ENCODE peak calls at places on chromosomes 16 and 17, in five cellular contexts. D is kidney, C is lower lobe of right lung, Y is heart left ventricle, N is lung. G is an unnamed sample.

GRCh38 chr16:88465387-88465983 is 12.4 kb downstream of the ZFPM1 start:
- DNase-seq in N (no peak), Y (no peak), D (no peak), C (no peak), G (no peak)

GRCh38 chr17:66040402-66040801 is 151.5 kb downstream of the CEP112 start:
- DNase-seq in N (no peak), C (peak; percentile 43), D (no peak), Y (no peak), G (no peak)

GRCh38 chr17:73343739-73344454 is 32.1 kb upstream of the CDC42EP4 start:
- DNase-seq in C (no peak), N (no peak), Y (no peak), D (no peak), G (no peak)

GRCh38 chr17:36602924-36603384 is 1.6 kb downstream of the MRM1 start:
- DNase-seq in D (no peak), C (peak; percentile 58), Y (no peak), N (peak; percentile 57), G (peak; percentile 53)

GRCh38 chr16:59259074-59259963 is 525.2 kb upstream of the GOT2 start:
- DNase-seq in C (no peak), D (no peak), Y (no peak), N (no peak), G (no peak)

GRCh38 chr17:41695954-41696720 is 7.5 kb downstream of the EIF1 start:
- DNase-seq in D (no peak), N (peak; percentile 70), C (no peak), Y (no peak), G (peak; percentile 65)

GRCh38 chr17:81329279-81329926 is 34.3 kb upstream of the SLC38A10 start:
- DNase-seq in C (peak; percentile 91), N (peak; percentile 88), Y (peak; percentile 89), D (peak; percentile 97), G (peak; percentile 90)

GRCh38 chr17:29048440-29049360 is 5.8 kb downstream of the PIPOX start:
- DNase-seq in D (no peak), N (no peak), C (no peak), Y (no peak), G (no peak)

GRCh38 chr16:29848420-29849297 is 14.4 kb downstream of the CDIPT start:
- DNase-seq in D (peak; percentile 92), Y (peak; percentile 90), C (peak; percentile 85), N (peak; percentile 79), G (peak; percentile 83)

GRCh38 chr17:72516772-72517399 is 396.1 kb downstream of the SOX9 start:
- DNase-seq in Y (no peak), N (no peak), D (no peak), C (no peak), G (no peak)

GRCh38 chr17:50203589-50204345 is 2.3 kb upstream of the COL1A1 start:
- DNase-seq in C (no peak), Y (no peak), N (no peak), D (peak; percentile 60), G (no peak)

GRCh38 chr16:21985524-21985923 is 15.4 kb downstream of the PDZD9 start:
- DNase-seq in D (no peak), Y (no peak), C (no peak), N (no peak), G (no peak)

GRCh38 chr16:48206594-48207242 is 37.4 kb upstream of the LONP2 start:
- DNase-seq in Y (no peak), D (no peak), C (no peak), N (no peak), G (no peak)

GRCh38 chr17:64774888-64775600 is 112.9 kb upstream of the SMURF2 start:
- DNase-seq in N (no peak), Y (no peak), C (no peak), D (peak; percentile 65), G (no peak)

GRCh38 chr17:64777413-64778101 is 115.5 kb upstream of the SMURF2 start:
- DNase-seq in N (no peak), C (peak; percentile 66), D (peak; percentile 70), Y (peak; percentile 80), G (no peak)

GRCh38 chr17:64778102-64778366 is 115.9 kb upstream of the SMURF2 start:
- DNase-seq in N (no peak), D (no peak), C (no peak), Y (no peak), G (no peak)

GRCh38 chr17:64773836-64774761 is 112.0 kb upstream of the SMURF2 start:
- DNase-seq in D (peak; percentile 93), C (peak; percentile 85), Y (no peak), N (peak; percentile 85), G (no peak)

DNA sequence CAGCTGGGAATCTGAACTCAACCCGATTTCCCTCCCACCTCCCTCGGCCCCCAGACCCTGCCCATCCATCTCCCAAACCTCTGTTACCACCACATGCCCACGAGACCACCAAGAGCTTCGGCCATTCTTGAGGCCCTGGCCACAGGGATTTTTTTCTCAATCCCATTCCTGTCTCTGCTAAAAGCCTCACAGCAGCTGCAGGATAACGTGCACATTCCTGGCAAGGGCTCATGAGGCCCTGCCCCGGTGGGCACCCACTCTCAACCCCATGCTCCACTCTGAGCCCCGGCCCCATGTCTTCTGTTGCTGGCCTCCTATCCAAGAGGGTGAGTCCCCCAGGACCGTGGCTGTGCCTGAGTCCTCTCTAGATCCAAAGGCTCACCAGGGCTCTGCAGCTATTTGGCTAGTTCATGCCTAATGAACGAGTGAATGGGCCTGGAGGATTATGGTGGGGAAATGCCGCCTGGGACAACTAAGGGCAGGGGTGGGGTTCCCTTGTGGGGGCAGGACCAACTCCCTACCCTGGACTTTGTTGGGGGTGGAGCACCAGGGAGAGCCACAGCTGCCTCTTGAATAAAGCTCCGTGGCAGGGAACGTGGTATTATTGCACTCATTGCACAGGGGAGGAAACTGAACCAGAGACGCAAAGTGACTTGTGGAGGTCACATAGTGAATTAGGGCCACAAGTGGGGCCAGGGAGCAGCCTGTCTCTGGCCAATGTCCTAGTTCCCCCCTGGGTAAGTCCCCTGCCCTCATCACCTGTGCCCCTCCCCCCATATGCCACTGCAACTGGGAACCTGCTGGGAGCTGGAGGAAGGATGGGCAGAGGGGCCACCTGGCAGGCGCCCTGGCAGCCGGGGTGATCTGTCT is 113.8 kb upstream of the SMURF2 start:
- DNase-seq in C (no peak), D (peak; percentile 70), N (no peak), Y (no peak), G (no peak)
- H3K27ac ChIP-seq in C (peak overlapping the region; percentile 70), D (no peak overlapping the region), N (no peak overlapping the region), Y (peak overlapping the region; percentile 49), G (no peak overlapping the region)

GRCh38 chr17:79306688-79307323 is 232.2 kb downstream of the ENGASE start:
- DNase-seq in Y (no peak), C (no peak), N (no peak), D (peak; percentile 81), G (no peak)

GRCh38 chr17:79305831-79306687 is 231.4 kb downstream of the ENGASE start:
- DNase-seq in N (no peak), Y (no peak), C (no peak), D (peak; percentile 86), G (peak; percentile 78)

GRCh38 chr17:79303641-79304205 is 229.1 kb downstream of the ENGASE start:
- DNase-seq in Y (no peak), D (no peak), C (no peak), N (no peak), G (no peak)

GRCh38 chr17:79304907-79305306 is 230.3 kb downstream of the ENGASE start:
- DNase-seq in D (no peak), C (no peak), N (no peak), Y (no peak), G (no peak)

DNA sequence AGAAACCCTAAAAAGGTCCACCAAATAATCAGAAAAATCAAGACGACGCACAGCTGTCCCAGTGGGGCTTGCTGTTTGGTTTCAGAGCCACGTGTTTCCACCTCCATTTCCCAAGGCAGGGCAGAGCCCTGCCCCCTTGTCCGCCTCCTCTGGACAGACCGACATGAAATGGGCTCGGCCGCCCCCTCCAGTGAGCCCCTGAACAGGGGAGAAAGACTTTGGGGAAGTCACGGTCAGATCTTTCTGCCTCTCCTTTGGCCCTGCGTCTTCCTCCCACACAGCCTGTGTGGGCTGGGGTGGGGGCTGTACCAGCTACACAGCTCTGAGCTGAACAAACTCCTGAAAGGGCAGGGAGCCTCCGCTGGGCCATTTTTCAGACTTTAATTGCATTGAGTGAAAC is 230.8 kb downstream of the ENGASE start:
- DNase-seq in C (no peak), Y (no peak), N (no peak), D (no peak), G (no peak)
- H3K27ac ChIP-seq in C (no peak overlapping the region), Y (no peak overlapping the region), N (no peak overlapping the region), D (no peak overlapping the region), G (no peak overlapping the region)

DNA sequence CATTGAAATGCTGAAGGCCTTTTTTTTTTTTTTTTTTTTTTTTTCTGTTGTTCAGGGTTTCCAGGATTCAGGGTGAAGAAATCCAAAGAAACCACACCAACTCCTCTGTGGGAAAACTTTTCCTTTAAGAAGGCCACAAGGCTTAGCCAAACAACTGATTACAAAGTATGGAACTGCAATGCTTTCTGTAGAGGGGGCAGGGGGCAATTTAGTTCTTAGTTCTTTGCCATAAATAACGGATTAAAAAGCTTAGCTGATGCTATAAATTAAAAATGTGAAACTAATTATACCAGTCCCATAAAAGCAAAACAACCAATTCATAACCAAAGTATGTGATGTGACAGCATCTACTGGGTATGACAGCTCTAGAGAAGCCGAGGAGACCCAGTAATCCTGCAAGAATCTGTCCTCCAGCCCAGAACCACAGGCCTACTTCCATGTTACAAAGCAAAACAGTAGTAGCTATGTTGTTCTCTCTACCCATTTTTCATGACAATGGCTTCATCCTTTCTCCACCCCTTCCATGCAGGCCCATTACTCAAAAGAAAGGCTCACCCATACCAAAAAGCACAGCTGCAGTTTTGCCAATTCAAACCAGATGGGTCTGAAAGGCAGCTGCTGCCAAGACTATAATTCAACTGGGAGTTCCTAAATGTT is 167.0 kb upstream of the ZFHX3 start:
- DNase-seq in N (no peak), D (no peak), C (no peak), Y (no peak), G (no peak)
- H3K27ac ChIP-seq in N (no peak overlapping the region), D (no peak overlapping the region), C (no peak overlapping the region), Y (no peak overlapping the region), G (no peak overlapping the region)

DNA sequence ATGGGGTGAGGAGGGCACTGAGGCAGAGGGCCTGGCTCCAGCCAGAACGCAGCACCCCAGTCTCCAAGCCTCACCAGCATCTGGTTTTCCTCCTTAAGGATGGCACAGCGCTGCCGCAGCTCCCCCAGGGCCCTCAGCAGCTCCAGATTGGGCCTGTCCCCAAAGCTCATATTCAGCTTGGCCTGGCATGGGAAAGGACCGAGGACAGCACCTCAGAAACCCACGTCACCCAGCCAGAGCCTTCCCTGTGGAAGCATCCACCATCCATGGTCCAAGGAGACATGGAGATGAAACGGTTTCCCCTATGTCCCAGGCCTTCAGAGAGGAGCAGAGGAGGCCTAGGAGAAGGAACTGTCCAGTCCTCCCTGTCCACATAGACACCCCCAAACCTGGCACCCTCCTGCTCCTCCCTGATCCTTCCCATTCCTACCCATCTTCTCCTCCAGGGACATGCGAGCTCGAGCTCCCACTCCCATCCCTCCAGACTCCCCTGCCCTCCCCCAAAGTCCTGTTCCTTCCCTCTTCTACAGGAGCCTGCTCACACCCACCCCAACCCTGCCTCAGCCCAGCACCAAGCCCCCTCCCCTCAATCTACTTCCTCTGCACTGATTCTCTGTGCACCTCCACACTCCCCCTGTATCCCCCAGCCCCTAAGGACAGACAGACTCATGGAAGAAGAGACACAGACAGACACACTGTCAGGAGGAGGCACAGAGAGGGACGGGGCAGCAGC is 1.8 kb downstream of the TSPOAP1 start:
- DNase-seq in C (peak; percentile 34), Y (peak; percentile 32), N (no peak), D (peak; percentile 52), G (no peak)
- H3K27ac ChIP-seq in C (no peak overlapping the region), Y (no peak overlapping the region), N (no peak overlapping the region), D (no peak overlapping the region), G (no peak overlapping the region)

GRCh38 chr17:356671-357434 is 4.2 kb upstream of the RPH3AL start:
- DNase-seq in C (no peak), N (no peak), D (peak; percentile 51), Y (peak; percentile 51), G (no peak)
- H3K27ac ChIP-seq in C (no peak overlapping the region), N (no peak overlapping the region), D (no peak overlapping the region), Y (no peak overlapping the region), G (peak overlapping the region; percentile 66)